ENCODE peak calls at places on chromosome 19, in nine cellular contexts. One of them, this sample, is unnamed.

GRCh38 chr19:3805859-3806258 is 19.7 kb upstream of the MATK start:
- DNase-seq in lung: no peak
- DNase-seq in right lobe of liver: no peak
- DNase-seq in epithelial cell of esophagus: no peak
- DNase-seq in psoas muscle: no peak
- DNase-seq in upper lobe of right lung: no peak
- DNase-seq in GM06990: no peak
- DNase-seq in OCI-LY7: no peak
- DNase-seq in ovary: no peak
- DNase-seq in this sample: no peak

GRCh38 chr19:32224371-32225244 is 120.8 kb upstream of the ZNF507 start:
- DNase-seq in lung: peak; percentile 45
- DNase-seq in right lobe of liver: peak; percentile 69
- DNase-seq in epithelial cell of esophagus: peak; percentile 37
- DNase-seq in psoas muscle: peak; percentile 78
- DNase-seq in upper lobe of right lung: peak; percentile 82
- DNase-seq in GM06990: peak; percentile 49
- DNase-seq in OCI-LY7: peak; percentile 6
- DNase-seq in ovary: peak; percentile 62
- DNase-seq in this sample: peak; percentile 65

GRCh38 chr19:14161305-14161704 is 24.9 kb upstream of the ASF1B start:
- DNase-seq in lung: no peak
- DNase-seq in right lobe of liver: no peak
- DNase-seq in epithelial cell of esophagus: no peak
- DNase-seq in psoas muscle: no peak
- DNase-seq in upper lobe of right lung: no peak
- DNase-seq in GM06990: no peak
- DNase-seq in OCI-LY7: no peak
- DNase-seq in ovary: no peak
- DNase-seq in this sample: no peak

GRCh38 chr19:8445488-8446001 is 770 bp downstream of the HNRNPM start:
- DNase-seq in lung: peak; percentile 60
- DNase-seq in right lobe of liver: peak; percentile 75
- DNase-seq in epithelial cell of esophagus: peak; percentile 56
- DNase-seq in psoas muscle: peak; percentile 71
- DNase-seq in upper lobe of right lung: peak; percentile 83
- DNase-seq in GM06990: peak; percentile 66
- DNase-seq in OCI-LY7: peak; percentile 53
- DNase-seq in ovary: peak; percentile 60
- DNase-seq in this sample: peak; percentile 56

GRCh38 chr19:3387645-3388589 is 21.5 kb downstream of the NFIC start:
- DNase-seq in lung: peak; percentile 81
- DNase-seq in right lobe of liver: peak; percentile 98
- DNase-seq in epithelial cell of esophagus: peak; percentile 67
- DNase-seq in psoas muscle: peak; percentile 96
- DNase-seq in upper lobe of right lung: peak; percentile 93
- DNase-seq in GM06990: no peak
- DNase-seq in OCI-LY7: no peak
- DNase-seq in ovary: peak; percentile 80
- DNase-seq in this sample: no peak

GRCh38 chr19:42985588-42985987 is 40.7 kb downstream of the PSG11 start:
- DNase-seq in lung: no peak
- DNase-seq in right lobe of liver: no peak
- DNase-seq in epithelial cell of esophagus: no peak
- DNase-seq in psoas muscle: no peak
- DNase-seq in upper lobe of right lung: no peak
- DNase-seq in GM06990: no peak
- DNase-seq in OCI-LY7: no peak
- DNase-seq in ovary: no peak
- DNase-seq in this sample: no peak

GRCh38 chr19:42407816-42408175 is 17.7 kb upstream of the CNFN start:
- DNase-seq in lung: no peak
- DNase-seq in right lobe of liver: no peak
- DNase-seq in epithelial cell of esophagus: no peak
- DNase-seq in psoas muscle: peak; percentile 15
- DNase-seq in upper lobe of right lung: no peak
- DNase-seq in GM06990: no peak
- DNase-seq in OCI-LY7: no peak
- DNase-seq in ovary: no peak
- DNase-seq in this sample: no peak

GRCh38 chr19:34120846-34121639 is 51.3 kb upstream of the LSM14A start:
- DNase-seq in lung: no peak
- DNase-seq in right lobe of liver: no peak
- DNase-seq in epithelial cell of esophagus: peak; percentile 51
- DNase-seq in psoas muscle: no peak
- DNase-seq in upper lobe of right lung: no peak
- DNase-seq in GM06990: no peak
- DNase-seq in OCI-LY7: peak; percentile 59
- DNase-seq in ovary: no peak
- DNase-seq in this sample: peak; percentile 60

GRCh38 chr19:54041969-54042606 is 21.6 kb downstream of the VSTM1 start:
- DNase-seq in lung: no peak
- DNase-seq in right lobe of liver: no peak
- DNase-seq in epithelial cell of esophagus: no peak
- DNase-seq in psoas muscle: no peak
- DNase-seq in upper lobe of right lung: no peak
- DNase-seq in GM06990: no peak
- DNase-seq in OCI-LY7: no peak
- DNase-seq in ovary: no peak
- DNase-seq in this sample: no peak

GRCh38 chr19:51448011-51448744 is 10.1 kb downstream of the SIGLEC8 start:
- DNase-seq in lung: no peak
- DNase-seq in right lobe of liver: no peak
- DNase-seq in epithelial cell of esophagus: no peak
- DNase-seq in psoas muscle: no peak
- DNase-seq in upper lobe of right lung: no peak
- DNase-seq in GM06990: no peak
- DNase-seq in OCI-LY7: no peak
- DNase-seq in ovary: no peak
- DNase-seq in this sample: peak; percentile 12

GRCh38 chr19:20661150-20661819 is at the start of gene ZNF626:
- DNase-seq in lung: peak; percentile 95
- DNase-seq in right lobe of liver: peak; percentile 96
- DNase-seq in epithelial cell of esophagus: peak; percentile 98
- DNase-seq in psoas muscle: peak; percentile 97
- DNase-seq in upper lobe of right lung: peak; percentile 93
- DNase-seq in GM06990: peak; percentile 32
- DNase-seq in OCI-LY7: peak; percentile 94
- DNase-seq in ovary: peak; percentile 98
- DNase-seq in this sample: peak; percentile 70

GRCh38 chr19:39833464-39834286 is at the start of gene DYRK1B:
- DNase-seq in lung: peak; percentile 98
- DNase-seq in right lobe of liver: peak; percentile 98
- DNase-seq in epithelial cell of esophagus: peak; percentile 98
- DNase-seq in psoas muscle: peak; percentile 99
- DNase-seq in upper lobe of right lung: peak; percentile 99
- DNase-seq in GM06990: peak; percentile 95
- DNase-seq in OCI-LY7: peak; percentile 97
- DNase-seq in ovary: peak; percentile 98
- DNase-seq in this sample: peak; percentile 99

GRCh38 chr19:15423130-15423529 is 4.3 kb upstream of the AKAP8L start:
- DNase-seq in lung: no peak
- DNase-seq in right lobe of liver: no peak
- DNase-seq in epithelial cell of esophagus: no peak
- DNase-seq in psoas muscle: peak; percentile 26
- DNase-seq in upper lobe of right lung: no peak
- DNase-seq in GM06990: no peak
- DNase-seq in OCI-LY7: no peak
- DNase-seq in ovary: no peak
- DNase-seq in this sample: no peak
- H3K4me3 ChIP-seq in lung: no peak overlapping the region
- H3K4me3 ChIP-seq in right lobe of liver: no peak overlapping the region
- H3K4me3 ChIP-seq in epithelial cell of esophagus: no peak overlapping the region
- H3K4me3 ChIP-seq in psoas muscle: no peak overlapping the region
- H3K4me3 ChIP-seq in upper lobe of right lung: no peak overlapping the region
- H3K4me3 ChIP-seq in GM06990: no peak overlapping the region
- H3K4me3 ChIP-seq in OCI-LY7: no peak overlapping the region
- H3K4me3 ChIP-seq in ovary: no peak overlapping the region
- H3K4me3 ChIP-seq in this sample: no peak overlapping the region

DNA sequence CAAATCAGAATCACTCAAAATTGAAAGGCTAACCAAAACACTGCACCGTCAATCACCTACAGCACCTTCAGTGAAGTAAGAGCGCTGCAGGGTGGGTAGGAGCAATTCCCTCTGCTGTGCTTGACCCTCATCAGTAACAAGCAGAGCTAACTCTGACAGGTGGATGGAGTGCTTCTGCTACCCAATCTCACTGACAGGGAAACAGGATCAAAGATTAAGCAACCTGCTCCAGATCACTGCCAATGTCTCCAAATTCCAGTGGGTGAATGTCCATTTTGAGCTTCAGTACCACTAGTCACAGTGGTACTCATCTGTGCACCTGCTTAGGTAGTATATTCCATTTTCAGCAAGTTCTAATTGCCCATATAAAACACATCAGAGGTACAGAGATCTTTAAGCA is 25.2 kb downstream of the BRD4 start:
- DNase-seq in lung: no peak
- DNase-seq in right lobe of liver: no peak
- DNase-seq in epithelial cell of esophagus: no peak
- DNase-seq in psoas muscle: no peak
- DNase-seq in upper lobe of right lung: no peak
- DNase-seq in GM06990: no peak
- DNase-seq in OCI-LY7: no peak
- DNase-seq in ovary: no peak
- DNase-seq in this sample: no peak
- TF ChIP-seq CTCF in lung: no peak
- TF ChIP-seq CTCF in right lobe of liver: no peak
- TF ChIP-seq CTCF in epithelial cell of esophagus: no peak
- TF ChIP-seq CTCF in psoas muscle: no peak
- TF ChIP-seq CTCF in upper lobe of right lung: no peak
- TF ChIP-seq CTCF in GM06990: no peak
- TF ChIP-seq CTCF in OCI-LY7: no peak
- TF ChIP-seq CTCF in ovary: no peak
- TF ChIP-seq CTCF in this sample: no peak

DNA sequence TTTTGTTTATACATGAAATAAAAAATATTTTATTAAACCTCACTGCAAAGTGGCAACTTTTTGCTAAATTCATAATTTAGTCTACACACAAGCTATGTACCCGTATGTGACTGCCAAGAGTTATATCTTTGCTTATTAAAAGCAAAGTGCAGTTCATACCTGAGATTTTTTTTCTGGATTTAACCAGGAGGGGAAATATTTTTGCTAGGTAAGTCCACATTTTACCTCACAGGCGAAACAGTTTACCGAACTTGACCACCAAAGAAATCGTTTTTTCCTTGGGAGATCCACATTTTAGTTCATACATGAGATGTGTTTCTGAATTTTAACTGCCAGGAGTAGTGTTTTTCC is 12.2 kb upstream of the JSRP1 start:
- DNase-seq in lung: no peak
- DNase-seq in right lobe of liver: no peak
- DNase-seq in epithelial cell of esophagus: no peak
- DNase-seq in psoas muscle: no peak
- DNase-seq in upper lobe of right lung: no peak
- DNase-seq in GM06990: no peak
- DNase-seq in OCI-LY7: no peak
- DNase-seq in ovary: no peak
- DNase-seq in this sample: no peak
- H3K4me3 ChIP-seq in lung: no peak overlapping the region
- H3K4me3 ChIP-seq in right lobe of liver: peak overlapping the region; percentile 96
- H3K4me3 ChIP-seq in epithelial cell of esophagus: peak overlapping the region; percentile 70
- H3K4me3 ChIP-seq in psoas muscle: peak overlapping the region; percentile 97
- H3K4me3 ChIP-seq in upper lobe of right lung: peak overlapping the region; percentile 100
- H3K4me3 ChIP-seq in GM06990: peak overlapping the region; percentile 62
- H3K4me3 ChIP-seq in OCI-LY7: peak overlapping the region; percentile 87
- H3K4me3 ChIP-seq in ovary: peak overlapping the region; percentile 72
- H3K4me3 ChIP-seq in this sample: peak overlapping the region; percentile 80

GRCh38 chr19:38684078-38684861 is 36.8 kb downstream of the ACTN4 start:
- DNase-seq in lung: peak; percentile 68
- DNase-seq in right lobe of liver: no peak
- DNase-seq in epithelial cell of esophagus: peak; percentile 96
- DNase-seq in psoas muscle: peak; percentile 87
- DNase-seq in upper lobe of right lung: peak; percentile 79
- DNase-seq in GM06990: peak; percentile 54
- DNase-seq in OCI-LY7: no peak
- DNase-seq in ovary: peak; percentile 69
- DNase-seq in this sample: peak; percentile 75
- TF ChIP-seq CTCF in lung: no peak
- TF ChIP-seq CTCF in right lobe of liver: no peak
- TF ChIP-seq CTCF in epithelial cell of esophagus: peak; percentile 7
- TF ChIP-seq CTCF in psoas muscle: no peak
- TF ChIP-seq CTCF in upper lobe of right lung: no peak
- TF ChIP-seq CTCF in GM06990: no peak
- TF ChIP-seq CTCF in OCI-LY7: no peak
- TF ChIP-seq CTCF in ovary: no peak
- TF ChIP-seq CTCF in this sample: no peak